ENCODE peak calls at places on chromosomes 5 and 9, in seven cellular contexts. One of them, this sample, is unnamed.

GRCh38 chr5:73722224-73722623 is 96.2 kb downstream of the ARHGEF28 start:
- DNase-seq in stimulated activated CD8-positive, alpha-beta memory T cell treated with anti-CD3 and anti-CD28 coated beads, Interleukin-4, amount 100 ng/mL, for 1 hour: no peak
- DNase-seq in fibroblast of pulmonary artery: peak
- DNase-seq in IMR-90: peak
- DNase-seq in H7: no peak
- DNase-seq in ureter: no peak
- DNase-seq in AG09309: no peak
- DNase-seq in this sample: peak

GRCh38 chr5:74594172-74595040 is 46.1 kb downstream of the ENC1 start:
- DNase-seq in H7: no peak
- DNase-seq in stimulated activated CD8-positive, alpha-beta memory T cell treated with anti-CD3 and anti-CD28 coated beads, Interleukin-4, amount 100 ng/mL, for 1 hour: no peak
- DNase-seq in AG09309: no peak
- DNase-seq in ureter: no peak
- DNase-seq in fibroblast of pulmonary artery: peak
- DNase-seq in IMR-90: peak
- DNase-seq in this sample: no peak

GRCh38 chr9:35828716-35829083 is at the start of gene FAM221B:
- DNase-seq in ureter: no peak
- DNase-seq in AG09309: no peak
- DNase-seq in IMR-90: no peak
- DNase-seq in fibroblast of pulmonary artery: no peak
- DNase-seq in H7: peak
- DNase-seq in stimulated activated CD8-positive, alpha-beta memory T cell treated with anti-CD3 and anti-CD28 coated beads, Interleukin-4, amount 100 ng/mL, for 1 hour: no peak
- DNase-seq in this sample: no peak

GRCh38 chr5:94901071-94901979 is 282.9 kb downstream of the SLF1 start:
- DNase-seq in stimulated activated CD8-positive, alpha-beta memory T cell treated with anti-CD3 and anti-CD28 coated beads, Interleukin-4, amount 100 ng/mL, for 1 hour: no peak
- DNase-seq in H7: no peak
- DNase-seq in fibroblast of pulmonary artery: peak
- DNase-seq in ureter: no peak
- DNase-seq in IMR-90: peak
- DNase-seq in AG09309: no peak
- DNase-seq in this sample: peak

GRCh38 chr9:79686381-79687130 is 114.8 kb downstream of the TLE4 start:
- DNase-seq in IMR-90: peak
- DNase-seq in stimulated activated CD8-positive, alpha-beta memory T cell treated with anti-CD3 and anti-CD28 coated beads, Interleukin-4, amount 100 ng/mL, for 1 hour: no peak
- DNase-seq in AG09309: peak
- DNase-seq in H7: no peak
- DNase-seq in ureter: no peak
- DNase-seq in fibroblast of pulmonary artery: peak
- DNase-seq in this sample: peak

GRCh38 chr9:137605146-137606004 is at the start of gene ARRDC1:
- DNase-seq in AG09309: peak
- DNase-seq in ureter: peak
- DNase-seq in H7: peak
- DNase-seq in stimulated activated CD8-positive, alpha-beta memory T cell treated with anti-CD3 and anti-CD28 coated beads, Interleukin-4, amount 100 ng/mL, for 1 hour: peak
- DNase-seq in fibroblast of pulmonary artery: peak
- DNase-seq in IMR-90: peak
- DNase-seq in this sample: peak

GRCh38 chr9:13705913-13706312 is 426.4 kb upstream of the MPDZ start:
- DNase-seq in AG09309: no peak
- DNase-seq in H7: no peak
- DNase-seq in fibroblast of pulmonary artery: peak
- DNase-seq in IMR-90: peak
- DNase-seq in ureter: no peak
- DNase-seq in stimulated activated CD8-positive, alpha-beta memory T cell treated with anti-CD3 and anti-CD28 coated beads, Interleukin-4, amount 100 ng/mL, for 1 hour: no peak
- DNase-seq in this sample: peak

GRCh38 chr5:134240421-134240962 is 14.6 kb upstream of the PPP2CA start:
- DNase-seq in H7: no peak
- DNase-seq in AG09309: no peak
- DNase-seq in IMR-90: peak
- DNase-seq in stimulated activated CD8-positive, alpha-beta memory T cell treated with anti-CD3 and anti-CD28 coated beads, Interleukin-4, amount 100 ng/mL, for 1 hour: no peak
- DNase-seq in ureter: no peak
- DNase-seq in fibroblast of pulmonary artery: peak
- DNase-seq in this sample: peak

GRCh38 chr9:79707589-79707988 is 135.8 kb downstream of the TLE4 start:
- DNase-seq in ureter: no peak
- DNase-seq in IMR-90: no peak
- DNase-seq in H7: no peak
- DNase-seq in AG09309: no peak
- DNase-seq in fibroblast of pulmonary artery: no peak
- DNase-seq in stimulated activated CD8-positive, alpha-beta memory T cell treated with anti-CD3 and anti-CD28 coated beads, Interleukin-4, amount 100 ng/mL, for 1 hour: no peak
- DNase-seq in this sample: no peak

GRCh38 chr9:135591491-135592330 is 30.2 kb downstream of the PAEP start:
- DNase-seq in AG09309: no peak
- DNase-seq in fibroblast of pulmonary artery: no peak
- DNase-seq in ureter: peak
- DNase-seq in H7: peak
- DNase-seq in IMR-90: no peak
- DNase-seq in stimulated activated CD8-positive, alpha-beta memory T cell treated with anti-CD3 and anti-CD28 coated beads, Interleukin-4, amount 100 ng/mL, for 1 hour: no peak
- DNase-seq in this sample: no peak

GRCh38 chr5:95029569-95030366 is 255.1 kb downstream of the MCTP1 start:
- DNase-seq in fibroblast of pulmonary artery: no peak
- DNase-seq in AG09309: no peak
- DNase-seq in IMR-90: no peak
- DNase-seq in stimulated activated CD8-positive, alpha-beta memory T cell treated with anti-CD3 and anti-CD28 coated beads, Interleukin-4, amount 100 ng/mL, for 1 hour: no peak
- DNase-seq in H7: no peak
- DNase-seq in ureter: no peak
- DNase-seq in this sample: no peak

GRCh38 chr9:111013250-111013649 is 25.0 kb downstream of the LPAR1 start:
- DNase-seq in fibroblast of pulmonary artery: no peak
- DNase-seq in ureter: no peak
- DNase-seq in IMR-90: no peak
- DNase-seq in AG09309: no peak
- DNase-seq in stimulated activated CD8-positive, alpha-beta memory T cell treated with anti-CD3 and anti-CD28 coated beads, Interleukin-4, amount 100 ng/mL, for 1 hour: no peak
- DNase-seq in H7: no peak
- DNase-seq in this sample: no peak

GRCh38 chr5:34740306-34740891 is 84.3 kb downstream of the RAI14 start:
- DNase-seq in stimulated activated CD8-positive, alpha-beta memory T cell treated with anti-CD3 and anti-CD28 coated beads, Interleukin-4, amount 100 ng/mL, for 1 hour: no peak
- DNase-seq in IMR-90: no peak
- DNase-seq in fibroblast of pulmonary artery: no peak
- DNase-seq in AG09309: no peak
- DNase-seq in H7: no peak
- DNase-seq in ureter: peak
- DNase-seq in this sample: no peak

GRCh38 chr5:171810217-171810616 is 24.6 kb downstream of the SMIM23 start:
- DNase-seq in fibroblast of pulmonary artery: peak
- DNase-seq in AG09309: no peak
- DNase-seq in H7: no peak
- DNase-seq in IMR-90: no peak
- DNase-seq in stimulated activated CD8-positive, alpha-beta memory T cell treated with anti-CD3 and anti-CD28 coated beads, Interleukin-4, amount 100 ng/mL, for 1 hour: no peak
- DNase-seq in ureter: no peak
- DNase-seq in this sample: no peak

GRCh38 chr5:124980174-124980941 is 233.9 kb upstream of the ZNF608 start:
- DNase-seq in ureter: no peak
- DNase-seq in AG09309: no peak
- DNase-seq in stimulated activated CD8-positive, alpha-beta memory T cell treated with anti-CD3 and anti-CD28 coated beads, Interleukin-4, amount 100 ng/mL, for 1 hour: no peak
- DNase-seq in fibroblast of pulmonary artery: no peak
- DNase-seq in H7: peak
- DNase-seq in IMR-90: no peak
- DNase-seq in this sample: no peak

GRCh38 chr5:147752033-147752432 is 30.5 kb downstream of the JAKMIP2 start:
- DNase-seq in stimulated activated CD8-positive, alpha-beta memory T cell treated with anti-CD3 and anti-CD28 coated beads, Interleukin-4, amount 100 ng/mL, for 1 hour: no peak
- DNase-seq in IMR-90: no peak
- DNase-seq in H7: no peak
- DNase-seq in ureter: no peak
- DNase-seq in fibroblast of pulmonary artery: no peak
- DNase-seq in AG09309: no peak
- DNase-seq in this sample: no peak

GRCh38 chr5:94884294-94884693 is 265.8 kb downstream of the SLF1 start:
- DNase-seq in H7: no peak
- DNase-seq in fibroblast of pulmonary artery: no peak
- DNase-seq in AG09309: no peak
- DNase-seq in stimulated activated CD8-positive, alpha-beta memory T cell treated with anti-CD3 and anti-CD28 coated beads, Interleukin-4, amount 100 ng/mL, for 1 hour: no peak
- DNase-seq in ureter: no peak
- DNase-seq in IMR-90: no peak
- DNase-seq in this sample: peak

GRCh38 chr9:123776856-123777560 is 152.9 kb downstream of the DENND1A start:
- DNase-seq in IMR-90: no peak
- DNase-seq in fibroblast of pulmonary artery: no peak
- DNase-seq in H7: no peak
- DNase-seq in AG09309: no peak
- DNase-seq in stimulated activated CD8-positive, alpha-beta memory T cell treated with anti-CD3 and anti-CD28 coated beads, Interleukin-4, amount 100 ng/mL, for 1 hour: no peak
- DNase-seq in ureter: no peak
- DNase-seq in this sample: no peak

GRCh38 chr5:79697222-79698164 is 7.9 kb downstream of the CMYA5 start:
- DNase-seq in ureter: no peak
- DNase-seq in stimulated activated CD8-positive, alpha-beta memory T cell treated with anti-CD3 and anti-CD28 coated beads, Interleukin-4, amount 100 ng/mL, for 1 hour: no peak
- DNase-seq in H7: no peak
- DNase-seq in IMR-90: peak
- DNase-seq in AG09309: peak
- DNase-seq in fibroblast of pulmonary artery: peak
- DNase-seq in this sample: peak

GRCh38 chr5:71905804-71906711 is 187.0 kb downstream of the CARTPT start:
- DNase-seq in IMR-90: no peak
- DNase-seq in H7: no peak
- DNase-seq in ureter: no peak
- DNase-seq in fibroblast of pulmonary artery: no peak
- DNase-seq in AG09309: no peak
- DNase-seq in stimulated activated CD8-positive, alpha-beta memory T cell treated with anti-CD3 and anti-CD28 coated beads, Interleukin-4, amount 100 ng/mL, for 1 hour: no peak
- DNase-seq in this sample: peak

GRCh38 chr5:147509710-147510651 is at the start of gene DPYSL3:
- DNase-seq in H7: peak
- DNase-seq in ureter: peak
- DNase-seq in AG09309: peak
- DNase-seq in IMR-90: peak
- DNase-seq in stimulated activated CD8-positive, alpha-beta memory T cell treated with anti-CD3 and anti-CD28 coated beads, Interleukin-4, amount 100 ng/mL, for 1 hour: no peak
- DNase-seq in fibroblast of pulmonary artery: peak
- DNase-seq in this sample: peak

GRCh38 chr5:89480406-89481007 is 597.5 kb upstream of the MEF2C start:
- DNase-seq in AG09309: no peak
- DNase-seq in ureter: no peak
- DNase-seq in H7: no peak
- DNase-seq in stimulated activated CD8-positive, alpha-beta memory T cell treated with anti-CD3 and anti-CD28 coated beads, Interleukin-4, amount 100 ng/mL, for 1 hour: no peak
- DNase-seq in fibroblast of pulmonary artery: no peak
- DNase-seq in IMR-90: no peak
- DNase-seq in this sample: peak

GRCh38 chr5:132110195-132110594 is 36.6 kb downstream of the CSF2 start:
- DNase-seq in AG09309: no peak
- DNase-seq in ureter: no peak
- DNase-seq in IMR-90: no peak
- DNase-seq in stimulated activated CD8-positive, alpha-beta memory T cell treated with anti-CD3 and anti-CD28 coated beads, Interleukin-4, amount 100 ng/mL, for 1 hour: no peak
- DNase-seq in H7: peak
- DNase-seq in fibroblast of pulmonary artery: no peak
- DNase-seq in this sample: no peak

GRCh38 chr5:53478411-53479044 is 1.9 kb upstream of the FST start:
- DNase-seq in H7: peak
- DNase-seq in stimulated activated CD8-positive, alpha-beta memory T cell treated with anti-CD3 and anti-CD28 coated beads, Interleukin-4, amount 100 ng/mL, for 1 hour: no peak
- DNase-seq in fibroblast of pulmonary artery: peak
- DNase-seq in AG09309: no peak
- DNase-seq in ureter: no peak
- DNase-seq in IMR-90: peak
- DNase-seq in this sample: peak

GRCh38 chr9:35287986-35288515 is 126.2 kb downstream of the UNC13B start:
- DNase-seq in fibroblast of pulmonary artery: no peak
- DNase-seq in ureter: no peak
- DNase-seq in AG09309: no peak
- DNase-seq in IMR-90: peak
- DNase-seq in stimulated activated CD8-positive, alpha-beta memory T cell treated with anti-CD3 and anti-CD28 coated beads, Interleukin-4, amount 100 ng/mL, for 1 hour: no peak
- DNase-seq in H7: no peak
- DNase-seq in this sample: peak

GRCh38 chr5:72167257-72167656 is 60.0 kb downstream of the MAP1B start:
- DNase-seq in AG09309: no peak
- DNase-seq in ureter: no peak
- DNase-seq in H7: no peak
- DNase-seq in fibroblast of pulmonary artery: no peak
- DNase-seq in IMR-90: no peak
- DNase-seq in stimulated activated CD8-positive, alpha-beta memory T cell treated with anti-CD3 and anti-CD28 coated beads, Interleukin-4, amount 100 ng/mL, for 1 hour: no peak
- DNase-seq in this sample: no peak

GRCh38 chr5:27315541-27316282 is 277.3 kb upstream of the CDH9 start:
- DNase-seq in IMR-90: peak
- DNase-seq in stimulated activated CD8-positive, alpha-beta memory T cell treated with anti-CD3 and anti-CD28 coated beads, Interleukin-4, amount 100 ng/mL, for 1 hour: no peak
- DNase-seq in AG09309: peak
- DNase-seq in ureter: no peak
- DNase-seq in fibroblast of pulmonary artery: peak
- DNase-seq in H7: peak
- DNase-seq in this sample: peak

GRCh38 chr5:66963559-66963971 is 233.0 kb downstream of the CD180 start:
- DNase-seq in stimulated activated CD8-positive, alpha-beta memory T cell treated with anti-CD3 and anti-CD28 coated beads, Interleukin-4, amount 100 ng/mL, for 1 hour: no peak
- DNase-seq in AG09309: no peak
- DNase-seq in H7: peak
- DNase-seq in IMR-90: peak
- DNase-seq in ureter: no peak
- DNase-seq in fibroblast of pulmonary artery: peak
- DNase-seq in this sample: peak

GRCh38 chr5:76715734-76716455 is at the start of gene F2R:
- DNase-seq in IMR-90: peak
- DNase-seq in ureter: no peak
- DNase-seq in AG09309: no peak
- DNase-seq in stimulated activated CD8-positive, alpha-beta memory T cell treated with anti-CD3 and anti-CD28 coated beads, Interleukin-4, amount 100 ng/mL, for 1 hour: peak
- DNase-seq in fibroblast of pulmonary artery: peak
- DNase-seq in H7: peak
- DNase-seq in this sample: peak

GRCh38 chr9:134156564-134157377 is 7.6 kb downstream of the RNU6ATAC start:
- DNase-seq in IMR-90: no peak
- DNase-seq in ureter: no peak
- DNase-seq in stimulated activated CD8-positive, alpha-beta memory T cell treated with anti-CD3 and anti-CD28 coated beads, Interleukin-4, amount 100 ng/mL, for 1 hour: no peak
- DNase-seq in H7: no peak
- DNase-seq in fibroblast of pulmonary artery: no peak
- DNase-seq in AG09309: no peak
- DNase-seq in this sample: no peak

GRCh38 chr5:132928008-132928407 is 35.4 kb downstream of the AFF4 start:
- DNase-seq in fibroblast of pulmonary artery: no peak
- DNase-seq in IMR-90: no peak
- DNase-seq in stimulated activated CD8-positive, alpha-beta memory T cell treated with anti-CD3 and anti-CD28 coated beads, Interleukin-4, amount 100 ng/mL, for 1 hour: no peak
- DNase-seq in AG09309: no peak
- DNase-seq in ureter: no peak
- DNase-seq in H7: no peak
- DNase-seq in this sample: no peak

GRCh38 chr5:96297867-96298266 is 135.2 kb downstream of the PCSK1 start:
- DNase-seq in H7: no peak
- DNase-seq in AG09309: peak
- DNase-seq in IMR-90: peak
- DNase-seq in fibroblast of pulmonary artery: peak
- DNase-seq in ureter: no peak
- DNase-seq in stimulated activated CD8-positive, alpha-beta memory T cell treated with anti-CD3 and anti-CD28 coated beads, Interleukin-4, amount 100 ng/mL, for 1 hour: no peak
- DNase-seq in this sample: peak

GRCh38 chr9:23826120-23826629 is at the start of gene ELAVL2:
- DNase-seq in IMR-90: peak
- DNase-seq in H7: peak
- DNase-seq in stimulated activated CD8-positive, alpha-beta memory T cell treated with anti-CD3 and anti-CD28 coated beads, Interleukin-4, amount 100 ng/mL, for 1 hour: no peak
- DNase-seq in fibroblast of pulmonary artery: peak
- DNase-seq in ureter: peak
- DNase-seq in AG09309: peak
- DNase-seq in this sample: peak

GRCh38 chr5:98214240-98215051 is 559.0 kb upstream of the RGMB start:
- DNase-seq in IMR-90: peak
- DNase-seq in ureter: no peak
- DNase-seq in fibroblast of pulmonary artery: peak
- DNase-seq in AG09309: peak
- DNase-seq in stimulated activated CD8-positive, alpha-beta memory T cell treated with anti-CD3 and anti-CD28 coated beads, Interleukin-4, amount 100 ng/mL, for 1 hour: no peak
- DNase-seq in H7: no peak
- DNase-seq in this sample: peak

GRCh38 chr5:144032375-144032774 is 138.1 kb downstream of the YIPF5 start:
- DNase-seq in stimulated activated CD8-positive, alpha-beta memory T cell treated with anti-CD3 and anti-CD28 coated beads, Interleukin-4, amount 100 ng/mL, for 1 hour: no peak
- DNase-seq in fibroblast of pulmonary artery: no peak
- DNase-seq in H7: no peak
- DNase-seq in IMR-90: no peak
- DNase-seq in AG09309: no peak
- DNase-seq in ureter: no peak
- DNase-seq in this sample: no peak

GRCh38 chr9:7137040-7137439 is 379.3 kb downstream of the KDM4C start:
- DNase-seq in IMR-90: no peak
- DNase-seq in AG09309: no peak
- DNase-seq in stimulated activated CD8-positive, alpha-beta memory T cell treated with anti-CD3 and anti-CD28 coated beads, Interleukin-4, amount 100 ng/mL, for 1 hour: no peak
- DNase-seq in ureter: no peak
- DNase-seq in H7: no peak
- DNase-seq in fibroblast of pulmonary artery: no peak
- DNase-seq in this sample: no peak

GRCh38 chr5:90475436-90475980 is 844 bp downstream of the POLR3G start:
- DNase-seq in H7: no peak
- DNase-seq in AG09309: no peak
- DNase-seq in ureter: no peak
- DNase-seq in fibroblast of pulmonary artery: no peak
- DNase-seq in IMR-90: no peak
- DNase-seq in stimulated activated CD8-positive, alpha-beta memory T cell treated with anti-CD3 and anti-CD28 coated beads, Interleukin-4, amount 100 ng/mL, for 1 hour: no peak
- DNase-seq in this sample: peak